ENCODE peak calls at places on chromosomes 13 and 19, in six cellular contexts. K is tibial artery, B is GM10248, A is body of pancreas, T is esophagus squamous epithelium, Q is AG09309. D is an unnamed sample.

GRCh38 chr19:55261671-55262126 is 2.9 kb upstream of the PPP6R1 start:
- DNase-seq in K (no peak), B (no peak), A (no peak), T (no peak), Q (no peak), D (no peak)

GRCh38 chr19:48468806-48469055 is 438 bp upstream of the CYTH2 start:
- DNase-seq in K (no peak), B (no peak), A (peak), T (no peak), Q (no peak), D (no peak)

GRCh38 chr13:91136806-91137205 is 210.7 kb upstream of the MIR17HG start:
- DNase-seq in K (no peak), B (no peak), A (no peak), T (no peak), Q (no peak), D (no peak)

GRCh38 chr13:42894765-42895181 is 97.3 kb downstream of the EPSTI1 start:
- DNase-seq in K (no peak), B (no peak), A (peak), T (no peak), Q (no peak), D (no peak)

GRCh38 chr19:18202759-18203407 is 959 bp downstream of the RAB3A start:
- DNase-seq in K (no peak), B (peak), A (peak), T (no peak), Q (no peak), D (no peak)

GRCh38 chr13:27313742-27314141 is 43.1 kb downstream of the RASL11A start:
- DNase-seq in K (no peak), B (no peak), A (no peak), T (no peak), Q (no peak), D (no peak)

GRCh38 chr13:63088226-63088625 is 1672.6 kb upstream of the PCDH20 start:
- DNase-seq in K (no peak), B (no peak), A (no peak), T (no peak), Q (no peak), D (no peak)

GRCh38 chr19:38388310-38389100 is at the start of gene SPRED3:
- DNase-seq in K (no peak), B (no peak), A (peak), T (no peak), Q (no peak), D (no peak)

GRCh38 chr19:39430675-39431593 is 4.8 kb downstream of the RPS16 start:
- DNase-seq in K (peak), B (peak), A (no peak), T (no peak), Q (no peak), D (no peak)

GRCh38 chr19:32971012-32971595 is 654 bp downstream of the CEP89 start:
- DNase-seq in K (no peak), B (no peak), A (no peak), T (no peak), Q (no peak), D (no peak)

GRCh38 chr19:3366761-3367571 is 583 bp downstream of the NFIC start:
- DNase-seq in K (peak), B (no peak), A (peak), T (no peak), Q (no peak), D (no peak)

GRCh38 chr19:45952691-45953505 is 20.8 kb downstream of the NOVA2 start:
- DNase-seq in K (no peak), B (peak), A (peak), T (no peak), Q (no peak), D (no peak)

GRCh38 chr13:40452741-40453665 is 213.4 kb downstream of the FOXO1 start:
- DNase-seq in K (no peak), B (no peak), A (peak), T (no peak), Q (no peak), D (no peak)

GRCh38 chr19:49684251-49684982 is 5.0 kb upstream of the ADM5 start:
- DNase-seq in K (no peak), B (peak), A (no peak), T (no peak), Q (no peak), D (no peak)

GRCh38 chr19:16460454-16460853 is 11.3 kb downstream of the EPS15L1 start:
- DNase-seq in K (no peak), B (no peak), A (no peak), T (no peak), Q (no peak), D (no peak)

GRCh38 chr13:47252627-47253026 is 355.8 kb upstream of the HTR2A start:
- DNase-seq in K (no peak), B (no peak), A (no peak), T (no peak), Q (no peak), D (no peak)

GRCh38 chr13:98309569-98310335 is 132.7 kb upstream of the RNF113B start:
- DNase-seq in K (no peak), B (no peak), A (no peak), T (no peak), Q (no peak), D (no peak)

GRCh38 chr13:40563350-40564125 is 102.9 kb downstream of the FOXO1 start:
- DNase-seq in K (no peak), B (no peak), A (no peak), T (no peak), Q (no peak), D (no peak)

GRCh38 chr13:97307882-97308624 is 85.9 kb downstream of the MBNL2 start:
- DNase-seq in K (no peak), B (no peak), A (peak), T (no peak), Q (no peak), D (no peak)

GRCh38 chr13:110000534-110001345 is 214.4 kb upstream of the IRS2 start:
- DNase-seq in K (no peak), B (no peak), A (no peak), T (no peak), Q (no peak), D (no peak)

GRCh38 chr19:4061178-4061682 is 5.5 kb downstream of the ZBTB7A start:
- DNase-seq in K (peak), B (no peak), A (peak), T (no peak), Q (no peak), D (peak)

GRCh38 chr19:14528419-14529253 is 758 bp upstream of the TECR start:
- DNase-seq in K (no peak), B (no peak), A (peak), T (no peak), Q (no peak), D (no peak)

GRCh38 chr13:28314879-28315278 is 176.5 kb downstream of the PAN3 start:
- DNase-seq in K (no peak), B (no peak), A (no peak), T (no peak), Q (no peak), D (no peak)

GRCh38 chr19:16069813-16070365 is 6.4 kb upstream of the TPM4 start:
- DNase-seq in K (no peak), B (no peak), A (no peak), T (no peak), Q (no peak), D (no peak)

GRCh38 chr13:65932587-65933239 is 1297.4 kb downstream of the PCDH9 start:
- DNase-seq in K (no peak), B (no peak), A (no peak), T (no peak), Q (peak), D (no peak)

GRCh38 chr13:86960876-86961275 is 710.3 kb upstream of the SLITRK5 start:
- DNase-seq in K (no peak), B (no peak), A (no peak), T (no peak), Q (no peak), D (no peak)

GRCh38 chr19:33535176-33535575 is 13.6 kb upstream of the PEPD start:
- DNase-seq in K (no peak), B (no peak), A (no peak), T (no peak), Q (peak), D (no peak)

GRCh38 chr19:41136636-41137035 is 22.4 kb downstream of the CYP2F1 start:
- DNase-seq in K (no peak), B (no peak), A (no peak), T (no peak), Q (no peak), D (no peak)

GRCh38 chr19:32224371-32225244 is 120.8 kb upstream of the ZNF507 start:
- DNase-seq in K (no peak), B (peak), A (peak), T (no peak), Q (no peak), D (no peak)

GRCh38 chr19:10621966-10622365 is 3.4 kb upstream of the SLC44A2 start:
- DNase-seq in K (no peak), B (no peak), A (no peak), T (no peak), Q (no peak), D (no peak)

GRCh38 chr19:17560205-17560595 is 4.8 kb downstream of the COLGALT1 start:
- DNase-seq in K (no peak), B (no peak), A (peak), T (no peak), Q (peak), D (no peak)

GRCh38 chr19:2041686-2042484 is 9.2 kb downstream of the MKNK2 start:
- DNase-seq in K (peak), B (peak), A (peak), T (peak), Q (no peak), D (peak)

GRCh38 chr19:53424968-53425597 is 6.7 kb upstream of the ZNF761 start:
- DNase-seq in K (peak), B (peak), A (peak), T (no peak), Q (peak), D (peak)

GRCh38 chr19:10290439-10290875 is 705 bp downstream of the ICAM5 start:
- DNase-seq in K (no peak), B (no peak), A (no peak), T (no peak), Q (no peak), D (no peak)

GRCh38 chr19:53865918-53866696 is 1.6 kb upstream of the MYADM start:
- DNase-seq in K (peak), B (peak), A (peak), T (no peak), Q (no peak), D (no peak)

GRCh38 chr19:14005381-14006084 is 587 bp downstream of the RFX1 start:
- DNase-seq in K (peak), B (peak), A (peak), T (peak), Q (no peak), D (peak)

GRCh38 chr13:35146686-35147085 is 204.6 kb downstream of the NBEA start:
- DNase-seq in K (no peak), B (no peak), A (no peak), T (no peak), Q (no peak), D (no peak)

DNA sequence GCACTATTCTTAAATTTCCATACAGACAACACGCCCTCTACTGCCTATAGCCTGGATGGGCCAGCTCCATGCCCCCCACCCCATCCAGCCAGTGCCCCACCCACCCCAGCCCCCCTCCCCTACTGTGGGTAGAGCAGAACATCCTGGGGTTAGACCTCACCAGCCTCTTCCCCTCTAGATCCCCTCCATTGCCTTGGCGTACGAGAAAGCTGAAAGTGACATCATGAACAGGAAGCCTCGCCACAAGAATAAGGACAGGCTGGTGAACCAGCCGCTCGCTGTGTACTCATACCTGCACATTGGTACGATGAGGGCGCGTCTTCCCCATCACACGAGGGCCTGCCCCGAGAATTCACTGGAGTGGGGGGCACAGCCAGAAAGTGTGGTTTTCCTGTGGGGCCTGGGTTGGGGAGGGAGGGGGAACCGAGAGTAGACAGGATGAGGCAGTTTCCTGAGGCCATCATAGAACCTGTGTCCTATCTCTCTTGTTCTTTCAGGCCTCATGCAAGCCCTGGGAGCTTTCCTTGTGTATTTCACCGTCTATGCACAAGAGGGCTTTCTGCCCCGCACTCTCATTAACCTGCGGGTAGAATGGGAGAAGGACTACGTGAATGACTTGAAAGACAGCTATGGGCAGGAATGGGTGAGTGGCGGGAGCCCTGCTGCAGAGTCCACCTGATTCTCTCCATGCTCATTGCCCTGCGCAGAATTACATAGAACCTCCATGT is 29.1 kb downstream of the ATP12A start:
- DNase-seq in K (no peak), B (peak), A (peak), T (no peak), Q (no peak), D (no peak)
- TF ChIP-seq CTCF in K (no peak), B (no peak), A (no peak), T (no peak), Q (no peak), D (no peak)

DNA sequence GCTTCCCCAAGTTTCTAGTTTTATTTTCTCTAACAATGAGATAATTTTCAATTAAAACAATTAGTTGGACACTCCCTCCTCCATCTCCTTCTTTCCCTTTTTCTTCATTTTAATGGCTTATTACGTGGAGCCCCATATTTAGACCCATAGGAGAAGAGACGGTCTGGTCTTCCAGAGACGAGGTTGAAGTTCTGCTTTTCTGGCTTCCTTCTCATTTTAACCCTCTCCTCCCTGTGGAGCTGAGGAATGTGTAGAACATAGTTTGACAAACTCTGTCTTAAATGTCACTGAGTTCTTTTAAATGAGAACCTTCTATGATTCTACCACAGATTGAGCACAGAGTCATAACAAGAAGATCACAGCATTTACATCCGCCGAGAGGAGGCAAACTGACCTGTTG is 86.8 kb downstream of the EDNRB start:
- DNase-seq in K (no peak), B (no peak), A (no peak), T (no peak), Q (no peak), D (no peak)
- TF ChIP-seq CTCF in K (no peak), B (no peak), A (no peak), T (no peak), Q (no peak), D (no peak)

GRCh38 chr19:5326986-5327623 is 13.5 kb downstream of the PTPRS start:
- DNase-seq in K (no peak), B (no peak), A (no peak), T (no peak), Q (no peak), D (no peak)
- TF ChIP-seq CTCF in K (no peak), B (no peak), A (no peak), T (no peak), Q (no peak), D (no peak)

DNA sequence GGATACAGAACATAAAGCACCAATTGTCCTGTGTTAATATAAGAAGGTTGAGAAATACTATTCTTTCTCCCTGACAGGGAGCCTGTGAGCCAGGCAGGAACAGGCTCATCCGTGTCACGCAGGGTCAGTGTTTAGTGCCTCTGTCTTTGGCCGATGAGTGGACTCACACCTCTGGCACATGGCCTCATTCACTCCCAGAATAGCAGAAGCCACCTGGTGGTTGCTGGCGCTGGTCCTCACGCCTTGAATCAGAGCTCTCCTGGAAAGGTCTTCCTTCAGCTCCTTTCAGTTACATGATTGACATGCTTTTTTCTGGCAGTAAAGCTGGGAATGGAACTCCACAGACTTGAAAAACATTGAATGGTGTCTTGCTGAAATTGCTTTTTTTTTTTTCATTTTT is 28.1 kb upstream of the SIAH3 start:
- DNase-seq in K (no peak), B (no peak), A (peak), T (no peak), Q (no peak), D (no peak)
- TF ChIP-seq CTCF in K (no peak), B (peak), A (peak), T (peak), Q (no peak), D (no peak)

GRCh38 chr13:94343243-94343585 is 136.3 kb downstream of the DCT start:
- DNase-seq in K (peak), B (no peak), A (no peak), T (no peak), Q (no peak), D (no peak)

GRCh38 chr13:94346261-94347019 is 133.0 kb downstream of the DCT start:
- DNase-seq in K (no peak), B (no peak), A (no peak), T (no peak), Q (no peak), D (no peak)

GRCh38 chr13:94344126-94344863 is 135.2 kb downstream of the DCT start:
- DNase-seq in K (no peak), B (no peak), A (no peak), T (no peak), Q (no peak), D (no peak)

GRCh38 chr13:94342436-94343242 is 136.8 kb downstream of the DCT start:
- DNase-seq in K (no peak), B (no peak), A (no peak), T (no peak), Q (no peak), D (no peak)

DNA sequence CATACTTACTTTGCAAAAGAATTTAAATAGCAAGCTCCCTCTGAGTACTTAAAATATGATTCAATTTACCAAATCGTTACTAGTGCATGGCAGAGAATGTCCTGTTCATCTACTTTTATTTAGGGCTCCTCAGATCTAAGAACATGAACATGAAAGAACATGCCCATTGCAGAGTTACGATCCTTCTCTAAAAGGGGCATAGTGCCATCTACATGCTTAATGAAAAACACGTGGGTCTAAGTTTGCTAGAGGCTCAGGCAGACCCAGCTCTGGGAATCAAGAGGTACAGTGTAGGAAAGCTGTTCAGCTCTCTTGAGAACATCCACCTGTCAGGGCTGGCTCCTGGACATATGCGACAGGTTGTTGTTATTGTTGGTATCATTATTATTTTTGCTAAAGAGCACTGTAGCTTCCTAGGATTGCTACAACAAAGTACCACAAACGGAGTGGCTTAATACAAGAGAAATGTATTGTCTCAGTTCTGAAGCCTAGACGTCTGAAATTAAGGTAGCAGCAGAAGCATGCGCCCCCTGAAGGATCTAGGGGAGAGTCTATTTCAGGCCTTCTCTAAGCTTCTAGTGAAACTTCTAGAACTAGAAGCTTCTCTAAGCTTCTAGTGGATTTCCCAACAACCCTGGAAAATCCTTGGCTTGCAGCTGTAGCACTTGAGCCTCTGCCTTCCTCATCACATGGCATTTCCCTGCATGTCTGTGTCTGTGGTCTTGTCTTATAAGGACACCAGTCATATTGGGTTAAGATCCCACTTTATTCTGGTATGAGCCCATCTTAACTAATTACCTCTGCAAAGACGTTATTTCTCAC is 133.9 kb downstream of the DCT start:
- DNase-seq in K (no peak), B (no peak), A (no peak), T (no peak), Q (no peak), D (no peak)
- TF ChIP-seq CTCF in K (no peak), B (no peak), A (peak), T (peak), Q (no peak), D (no peak)

GRCh38 chr13:113405481-113406300 is 41.8 kb upstream of the GRTP1 start:
- DNase-seq in K (no peak), B (no peak), A (no peak), T (no peak), Q (no peak), D (no peak)
- TF ChIP-seq CTCF in K (no peak), B (no peak), A (no peak), T (no peak), Q (no peak), D (no peak)

GRCh38 chr13:31236211-31236786 is 36.5 kb downstream of the B3GLCT start:
- DNase-seq in K (no peak), B (peak), A (no peak), T (no peak), Q (peak), D (no peak)

DNA sequence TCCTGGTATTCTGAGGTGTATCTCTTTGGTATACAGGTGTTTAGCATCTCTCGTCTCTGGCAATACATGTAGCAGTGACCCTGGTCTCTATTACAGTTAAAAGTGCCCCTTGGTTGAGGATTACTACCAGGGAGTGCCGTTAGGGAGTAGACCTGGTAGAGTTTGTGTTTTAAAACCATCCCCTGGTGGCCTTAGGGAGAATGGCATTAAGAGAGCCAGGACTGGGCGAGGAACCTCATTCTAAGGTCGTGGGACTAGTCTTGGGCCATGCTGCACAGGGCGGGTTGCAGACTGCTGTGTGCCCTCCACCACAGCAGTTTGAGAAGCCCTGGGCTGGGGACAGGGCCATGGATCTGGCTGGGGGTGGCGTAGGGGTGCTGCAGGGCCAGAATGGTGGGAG is 35.0 kb downstream of the B3GLCT start:
- DNase-seq in K (no peak), B (no peak), A (no peak), T (no peak), Q (no peak), D (no peak)
- TF ChIP-seq CTCF in K (no peak), B (no peak), A (no peak), T (peak), Q (peak), D (no peak)

GRCh38 chr19:35642798-35643254 is 1.3 kb downstream of the ETV2 start:
- DNase-seq in K (no peak), B (no peak), A (no peak), T (no peak), Q (no peak), D (no peak)

GRCh38 chr19:35645680-35646511 is 2.2 kb upstream of the COX6B1 start:
- DNase-seq in K (no peak), B (no peak), A (no peak), T (no peak), Q (no peak), D (no peak)

GRCh38 chr19:35644987-35645679 is 3.0 kb upstream of the COX6B1 start:
- DNase-seq in K (peak), B (peak), A (peak), T (no peak), Q (no peak), D (peak)

GRCh38 chr19:35643255-35644205 is 2.0 kb downstream of the ETV2 start:
- DNase-seq in K (peak), B (peak), A (peak), T (peak), Q (no peak), D (peak)

GRCh38 chr19:35644206-35644986 is 2.9 kb downstream of the ETV2 start:
- DNase-seq in K (peak), B (peak), A (peak), T (peak), Q (peak), D (peak)
- TF ChIP-seq CTCF in K (no peak), B (no peak), A (no peak), T (no peak), Q (no peak), D (no peak)

D was measured in omental fat pad.